ENCODE peak calls at places on chromosomes 3 and 15, in five cellular contexts. O, S, Y, U and L are unnamed samples. For H3K27me3, the result is how much of the 10 kb centered on the place peaks cover.

GRCh38 chr3:11603628-11604027 is 40.1 kb downstream of the VGLL4 start:
- DNase-seq in O (no peak), S (no peak), Y (no peak), U (no peak), L (peak)

GRCh38 chr15:73321496-73322344 is 47.0 kb downstream of the HCN4 start:
- DNase-seq in O (no peak), S (no peak), Y (no peak), U (no peak), L (no peak)

GRCh38 chr3:150547045-150547753 is 612 bp downstream of the EIF2A start:
- DNase-seq in O (no peak), S (no peak), Y (no peak), U (no peak), L (no peak)

GRCh38 chr3:51389423-51390183 is 1.5 kb upstream of the RBM15B start:
- DNase-seq in O (peak), S (peak), Y (no peak), U (peak), L (no peak)

GRCh38 chr3:134681527-134681910 is 30.7 kb upstream of the KY start:
- DNase-seq in O (no peak), S (no peak), Y (no peak), U (no peak), L (no peak)

GRCh38 chr3:30222436-30222835 is 384.0 kb upstream of the TGFBR2 start:
- DNase-seq in O (no peak), S (no peak), Y (no peak), U (no peak), L (no peak)

GRCh38 chr3:107598926-107599754 is 76.4 kb downstream of the BBX start:
- DNase-seq in O (no peak), S (peak), Y (peak), U (no peak), L (no peak)

GRCh38 chr3:51992017-51992682 is 3.5 kb downstream of the RPL29 start:
- DNase-seq in O (no peak), S (no peak), Y (no peak), U (no peak), L (no peak)

GRCh38 chr3:117246771-117247555 is 537.4 kb downstream of the TUSC7 start:
- DNase-seq in O (no peak), S (no peak), Y (no peak), U (no peak), L (no peak)

GRCh38 chr3:49805884-49806701 is 3.0 kb downstream of the INKA1 start:
- DNase-seq in O (peak), S (peak), Y (no peak), U (no peak), L (no peak)

GRCh38 chr3:49804141-49805041 is 1.3 kb downstream of the INKA1 start:
- DNase-seq in O (peak), S (no peak), Y (no peak), U (no peak), L (no peak)

GRCh38 chr3:49806838-49807237 is 3.8 kb downstream of the INKA1 start:
- DNase-seq in O (no peak), S (no peak), Y (no peak), U (no peak), L (no peak)

GRCh38 chr3:49803464-49804140 is 541 bp downstream of the INKA1 start:
- DNase-seq in O (peak), S (no peak), Y (peak), U (peak), L (no peak)

GRCh38 chr3:49805367-49805782 is 2.3 kb downstream of the INKA1 start:
- DNase-seq in O (peak), S (peak), Y (peak), U (no peak), L (no peak)
- H3K4me3 ChIP-seq in O (peak), S (no peak), Y (peak), U (no peak), L (no peak)

GRCh38 chr3:54121404-54122045 is 827 bp upstream of the CACNA2D3 start:
- DNase-seq in O (peak), S (no peak), Y (no peak), U (no peak), L (no peak)
- H3K27me3 ChIP-seq in O (under half), S (under half), Y (under half), U (under half), L (under half)

DNA sequence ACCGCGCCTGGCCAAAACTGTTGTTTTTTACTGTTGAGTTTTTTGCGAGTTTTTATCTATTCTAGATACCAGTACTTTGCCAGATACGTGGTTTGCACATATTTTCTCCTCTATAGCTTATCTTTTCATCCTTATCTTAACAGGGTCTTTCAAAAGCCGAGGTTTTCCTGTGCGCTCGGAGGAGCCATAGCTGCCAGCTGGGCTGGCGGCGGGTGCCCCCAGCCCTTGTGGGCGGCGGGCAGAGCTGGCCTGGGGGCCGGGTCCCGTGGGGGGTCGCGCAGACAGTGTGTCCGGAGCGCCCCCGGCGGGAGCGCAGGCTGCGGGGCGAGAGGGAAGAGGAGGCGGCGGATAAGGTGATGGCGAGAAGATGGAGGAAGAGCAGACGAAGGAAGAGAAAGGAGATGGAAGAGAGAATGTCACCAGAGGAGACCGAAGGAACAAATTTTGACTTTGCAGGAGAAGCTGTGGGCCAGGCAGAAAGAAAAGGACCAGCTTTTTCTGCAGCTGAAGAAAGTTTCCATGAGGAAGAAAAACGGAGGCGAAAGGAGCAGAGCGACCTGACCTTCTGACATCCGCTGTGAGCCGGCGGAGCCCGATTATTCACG is 11.0 kb upstream of the EIF4A2 start:
- DNase-seq in O (peak), S (no peak), Y (no peak), U (no peak), L (no peak)
- H3K4me3 ChIP-seq in O (peak), S (peak), Y (peak), U (peak), L (peak)

GRCh38 chr3:35641920-35642532 is 2.7 kb downstream of the ARPP21 start:
- DNase-seq in O (no peak), S (no peak), Y (no peak), U (no peak), L (no peak)
- H3K27me3 ChIP-seq in O (under half), S (under half), Y (under half), U (under half), L (under half)